ENCODE peak calls at places on chromosomes 12 and 14, in six cellular contexts. T is foreskin melanocyte; W is activated naive CD8-positive, alpha-beta T cell treated with anti-CD3 and anti-CD28 coated beads, Interleukin-2, amount 50 U/mL, for 24 hours; C is A549; B is NCI-H1092 treated with DMSO at 0.1 percent for 48 hours; N is NCI-H748 treated with DMSO at 0.1 percent for 48 hours. K is an unnamed sample.

GRCh38 chr12:54154708-54155316 is 34.0 kb downstream of the SMUG1 start:
- DNase-seq in T (no peak), W (no peak), C (no peak), B (no peak), N (no peak), K (no peak)

GRCh38 chr14:51453869-51454268 is 197.8 kb upstream of the FRMD6 start:
- DNase-seq in T (peak; percentile 85), W (no peak), C (no peak), B (peak; percentile 13), N (no peak), K (no peak)

GRCh38 chr12:109606261-109607028 is 32.9 kb downstream of the MVK start:
- DNase-seq in T (no peak), W (no peak), C (no peak), B (peak; percentile 55), N (no peak), K (peak; percentile 53)

GRCh38 chr14:66758031-66758613 is 250.2 kb downstream of the GPHN start:
- DNase-seq in T (no peak), W (no peak), C (no peak), B (no peak), N (no peak), K (no peak)

GRCh38 chr14:101465795-101466448 is 95.4 kb upstream of the DIO3 start:
- DNase-seq in T (no peak), W (no peak), C (no peak), B (no peak), N (no peak), K (peak; percentile 4)

GRCh38 chr12:6215120-6215807 is 15.1 kb downstream of the CD9 start:
- DNase-seq in T (no peak), W (no peak), C (no peak), B (no peak), N (no peak), K (peak; percentile 85)

GRCh38 chr12:123284669-123285068 is 13.0 kb upstream of the CDK2AP1 start:
- DNase-seq in T (no peak), W (no peak), C (no peak), B (no peak), N (no peak), K (no peak)

GRCh38 chr14:100079606-100080005 is 14.4 kb downstream of the EVL start:
- DNase-seq in T (no peak), W (no peak), C (no peak), B (no peak), N (no peak), K (no peak)

GRCh38 chr12:77372469-77372868 is 307.1 kb upstream of the E2F7 start:
- DNase-seq in T (no peak), W (no peak), C (no peak), B (no peak), N (no peak), K (no peak)

GRCh38 chr12:112386726-112387125 is 4.5 kb upstream of the HECTD4 start:
- DNase-seq in T (no peak), W (no peak), C (no peak), B (no peak), N (no peak), K (no peak)

GRCh38 chr14:21244546-21244945 is 24.7 kb downstream of the HNRNPC start:
- DNase-seq in T (no peak), W (no peak), C (no peak), B (no peak), N (no peak), K (no peak)

GRCh38 chr14:91873476-91874265 is 6.3 kb upstream of the TC2N start:
- DNase-seq in T (no peak), W (no peak), C (no peak), B (no peak), N (no peak), K (no peak)

GRCh38 chr12:78793982-78794381 is 70.6 kb upstream of the SYT1 start:
- DNase-seq in T (no peak), W (no peak), C (no peak), B (no peak), N (no peak), K (no peak)

GRCh38 chr14:97179573-97179972 is 382.4 kb downstream of the VRK1 start:
- DNase-seq in T (no peak), W (peak; percentile 27), C (no peak), B (no peak), N (no peak), K (no peak)

GRCh38 chr14:52069617-52070431 is 965 bp upstream of the NID2 start:
- DNase-seq in T (no peak), W (peak; percentile 40), C (no peak), B (no peak), N (peak; percentile 37), K (peak; percentile 66)

GRCh38 chr12:67524861-67525499 is 123.6 kb upstream of the DYRK2 start:
- DNase-seq in T (no peak), W (no peak), C (no peak), B (no peak), N (no peak), K (peak; percentile 39)

GRCh38 chr12:105363890-105364289 is 33.4 kb downstream of the C12orf75 start:
- DNase-seq in T (no peak), W (no peak), C (no peak), B (no peak), N (no peak), K (no peak)

GRCh38 chr14:30129795-30130194 is 202.1 kb upstream of the PRKD1 start:
- DNase-seq in T (no peak), W (no peak), C (no peak), B (no peak), N (no peak), K (no peak)

GRCh38 chr12:20007331-20007730 is 361.0 kb upstream of the PDE3A start:
- DNase-seq in T (no peak), W (no peak), C (no peak), B (no peak), N (no peak), K (no peak)

GRCh38 chr12:14664434-14665023 is 31.9 kb downstream of the GUCY2C start:
- DNase-seq in T (peak; percentile 32), W (no peak), C (peak; percentile 58), B (peak; percentile 47), N (peak; percentile 13), K (no peak)

GRCh38 chr12:93080452-93080851 is 151.4 kb upstream of the EEA1 start:
- DNase-seq in T (no peak), W (no peak), C (no peak), B (no peak), N (no peak), K (peak; percentile 89)